ENCODE peak calls at places on chromosomes 11 and 22, in five cellular contexts. One of them, this sample, is unnamed.

GRCh38 chr11:36750349-36750748 is 152.3 kb upstream of the RAG2 start:
- DNase-seq in K562: no peak
- DNase-seq in HepG2: no peak
- DNase-seq in sigmoid colon: no peak
- DNase-seq in SK-N-SH: no peak
- DNase-seq in this sample: no peak

GRCh38 chr11:64723117-64723906 is at the start of gene NRXN2:
- DNase-seq in sigmoid colon: peak
- DNase-seq in SK-N-SH: peak
- DNase-seq in K562: peak
- DNase-seq in HepG2: peak
- DNase-seq in this sample: peak

GRCh38 chr22:45891996-45892621 is 84.9 kb downstream of the WNT7B start:
- DNase-seq in sigmoid colon: no peak
- DNase-seq in K562: no peak
- DNase-seq in SK-N-SH: no peak
- DNase-seq in HepG2: no peak
- DNase-seq in this sample: no peak

GRCh38 chr22:24230911-24231656 is 13.8 kb downstream of the GGT5 start:
- DNase-seq in K562: peak
- DNase-seq in sigmoid colon: peak
- DNase-seq in SK-N-SH: peak
- DNase-seq in HepG2: no peak
- DNase-seq in this sample: peak

GRCh38 chr22:23565288-23565941 is 14.7 kb downstream of the IGLL1 start:
- DNase-seq in sigmoid colon: peak
- DNase-seq in HepG2: no peak
- DNase-seq in SK-N-SH: peak
- DNase-seq in K562: peak
- DNase-seq in this sample: no peak

GRCh38 chr22:27662359-27663030 is 139.1 kb downstream of the MN1 start:
- DNase-seq in SK-N-SH: peak
- DNase-seq in HepG2: peak
- DNase-seq in K562: peak
- DNase-seq in sigmoid colon: no peak
- DNase-seq in this sample: peak

GRCh38 chr22:50146440-50147228 is 23.9 kb upstream of the PANX2 start:
- DNase-seq in SK-N-SH: peak
- DNase-seq in sigmoid colon: peak
- DNase-seq in HepG2: peak
- DNase-seq in K562: peak
- DNase-seq in this sample: peak

GRCh38 chr22:23827351-23827995 is 11.3 kb downstream of the DERL3 start:
- DNase-seq in sigmoid colon: peak
- DNase-seq in SK-N-SH: peak
- DNase-seq in HepG2: no peak
- DNase-seq in K562: no peak
- DNase-seq in this sample: no peak

GRCh38 chr11:61888043-61888442 is 3.3 kb downstream of the FADS3 start:
- DNase-seq in K562: no peak
- DNase-seq in HepG2: no peak
- DNase-seq in SK-N-SH: no peak
- DNase-seq in sigmoid colon: peak
- DNase-seq in this sample: no peak

GRCh38 chr22:47928626-47929025 is 1166.2 kb downstream of the TBC1D22A start:
- DNase-seq in sigmoid colon: no peak
- DNase-seq in HepG2: no peak
- DNase-seq in K562: no peak
- DNase-seq in SK-N-SH: no peak
- DNase-seq in this sample: no peak

GRCh38 chr11:908273-908672 is 2.3 kb downstream of the CHID1 start:
- DNase-seq in K562: peak
- DNase-seq in sigmoid colon: no peak
- DNase-seq in SK-N-SH: no peak
- DNase-seq in HepG2: no peak
- DNase-seq in this sample: no peak

GRCh38 chr11:10457901-10458300 is 2.8 kb downstream of the AMPD3 start:
- DNase-seq in SK-N-SH: no peak
- DNase-seq in sigmoid colon: no peak
- DNase-seq in K562: no peak
- DNase-seq in HepG2: no peak
- DNase-seq in this sample: no peak

GRCh38 chr11:117426297-117426685 is 98.6 kb downstream of the CEP164 start:
- DNase-seq in sigmoid colon: peak
- DNase-seq in HepG2: peak
- DNase-seq in SK-N-SH: peak
- DNase-seq in K562: peak
- DNase-seq in this sample: peak

GRCh38 chr11:102555091-102555490 is 24.5 kb upstream of the MMP7 start:
- DNase-seq in SK-N-SH: no peak
- DNase-seq in K562: no peak
- DNase-seq in sigmoid colon: no peak
- DNase-seq in HepG2: no peak
- DNase-seq in this sample: no peak

GRCh38 chr11:35144103-35144741 is 5.3 kb downstream of the CD44 start:
- DNase-seq in K562: no peak
- DNase-seq in sigmoid colon: no peak
- DNase-seq in SK-N-SH: no peak
- DNase-seq in HepG2: no peak
- DNase-seq in this sample: peak

GRCh38 chr11:126766425-126766824 is 234.1 kb downstream of the KIRREL3 start:
- DNase-seq in HepG2: no peak
- DNase-seq in SK-N-SH: no peak
- DNase-seq in sigmoid colon: no peak
- DNase-seq in K562: no peak
- DNase-seq in this sample: no peak

GRCh38 chr22:20430641-20431519 is 6.7 kb downstream of the SCARF2 start:
- DNase-seq in K562: no peak
- DNase-seq in SK-N-SH: peak
- DNase-seq in HepG2: no peak
- DNase-seq in sigmoid colon: peak
- DNase-seq in this sample: peak

GRCh38 chr11:117950320-117950719 is 21.1 kb upstream of the TMPRSS13 start:
- DNase-seq in HepG2: no peak
- DNase-seq in SK-N-SH: no peak
- DNase-seq in K562: peak
- DNase-seq in sigmoid colon: no peak
- DNase-seq in this sample: no peak

GRCh38 chr22:43900206-43900605 is 8.4 kb upstream of the PNPLA5 start:
- DNase-seq in K562: no peak
- DNase-seq in HepG2: no peak
- DNase-seq in sigmoid colon: no peak
- DNase-seq in SK-N-SH: no peak
- DNase-seq in this sample: no peak

GRCh38 chr11:2139691-2140337 is 625 bp upstream of the IGF2 start:
- DNase-seq in SK-N-SH: no peak
- DNase-seq in sigmoid colon: no peak
- DNase-seq in K562: no peak
- DNase-seq in HepG2: peak
- DNase-seq in this sample: no peak

DNA sequence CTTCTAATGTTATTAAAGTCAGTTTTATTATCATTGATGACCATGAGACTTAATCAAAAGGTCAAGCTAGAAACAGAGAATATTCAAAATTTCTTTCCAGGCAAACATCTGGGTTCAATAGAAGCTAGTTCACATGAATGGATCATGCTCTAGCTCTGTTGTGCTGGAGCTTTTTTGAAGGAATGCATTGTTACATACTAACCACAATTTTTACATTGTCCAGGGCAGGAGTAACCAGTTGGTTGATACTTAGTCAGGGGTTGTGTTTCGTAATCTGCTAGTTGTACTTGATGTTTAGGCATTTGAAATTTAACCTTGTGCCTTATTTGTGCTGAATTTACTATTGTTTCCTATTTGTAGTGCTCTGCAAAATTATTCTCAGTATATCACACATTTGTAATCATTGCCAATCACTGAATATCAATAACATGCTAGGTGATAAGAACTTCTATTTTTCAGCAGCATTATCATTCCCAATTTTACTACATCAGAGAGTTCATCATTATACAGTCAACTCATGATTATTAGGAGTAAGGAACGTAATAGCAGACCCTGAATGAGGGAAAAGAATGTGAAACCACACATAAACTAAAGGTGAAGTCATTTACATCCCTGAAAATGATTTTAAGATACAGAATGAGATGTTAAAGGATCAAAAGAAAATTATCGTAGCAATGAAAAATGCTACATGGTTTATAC is 23.2 kb downstream of the NF2 start:
- DNase-seq in HepG2: peak
- DNase-seq in sigmoid colon: no peak
- DNase-seq in SK-N-SH: no peak
- DNase-seq in K562: no peak
- DNase-seq in this sample: no peak
- TF ChIP-seq EP300 in HepG2: no peak
- TF ChIP-seq EP300 in sigmoid colon: no peak
- TF ChIP-seq EP300 in SK-N-SH: peak
- TF ChIP-seq EP300 in K562: no peak
- TF ChIP-seq EP300 in this sample: no peak

GRCh38 chr11:72750086-72750485 is 2.1 kb downstream of the ARAP1 start:
- DNase-seq in sigmoid colon: no peak
- DNase-seq in HepG2: peak
- DNase-seq in SK-N-SH: no peak
- DNase-seq in K562: no peak
- DNase-seq in this sample: no peak
- H3K27ac ChIP-seq in sigmoid colon: no peak
- H3K27ac ChIP-seq in HepG2: peak
- H3K27ac ChIP-seq in SK-N-SH: no peak
- H3K27ac ChIP-seq in K562: no peak
- H3K27ac ChIP-seq in this sample: no peak

DNA sequence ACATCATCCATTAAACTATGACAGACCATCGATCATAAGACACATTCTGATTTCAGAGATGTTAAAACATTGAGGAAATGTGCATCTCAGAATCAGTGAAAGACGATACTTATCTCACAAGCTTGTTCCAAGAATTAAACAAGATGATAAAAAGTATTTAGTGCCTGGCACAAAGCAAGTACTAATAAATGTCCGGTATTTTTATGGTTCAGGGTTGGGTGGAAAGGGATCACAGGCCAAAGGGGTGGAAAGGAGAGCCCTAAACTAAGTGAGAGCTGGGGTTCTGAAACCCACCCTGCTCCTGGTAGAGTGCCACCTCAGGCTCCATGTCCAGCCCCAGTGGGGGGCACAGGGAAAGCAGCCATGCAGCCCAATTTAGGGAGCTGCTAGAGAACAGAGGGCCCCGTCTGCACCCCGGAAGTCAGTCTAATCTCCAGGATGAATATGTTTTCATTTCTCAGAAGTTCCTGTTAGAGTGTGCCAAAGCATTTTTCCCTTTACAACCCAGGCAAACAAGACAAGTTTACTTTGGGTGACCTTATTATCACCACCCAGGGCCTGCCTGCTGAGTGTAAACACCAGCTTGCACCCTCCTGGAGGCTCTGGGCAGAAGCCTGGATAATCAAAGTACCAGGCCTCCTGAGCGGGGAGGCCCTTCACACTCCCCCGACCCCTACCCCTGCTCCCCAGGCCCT is 3.8 kb upstream of the CREB3L1 start:
- DNase-seq in SK-N-SH: no peak
- DNase-seq in HepG2: peak
- DNase-seq in sigmoid colon: no peak
- DNase-seq in K562: peak
- DNase-seq in this sample: peak
- TF ChIP-seq POLR2AphosphoS5 in SK-N-SH: no peak
- TF ChIP-seq POLR2AphosphoS5 in HepG2: no peak
- TF ChIP-seq POLR2AphosphoS5 in sigmoid colon: no peak
- TF ChIP-seq POLR2AphosphoS5 in K562: no peak
- TF ChIP-seq POLR2AphosphoS5 in this sample: peak

GRCh38 chr11:108403072-108403471 is 64.3 kb downstream of the C11orf65 start:
- DNase-seq in SK-N-SH: no peak
- DNase-seq in K562: no peak
- DNase-seq in HepG2: no peak
- DNase-seq in sigmoid colon: no peak
- DNase-seq in this sample: no peak
- TF ChIP-seq EP300 in SK-N-SH: no peak
- TF ChIP-seq EP300 in K562: no peak
- TF ChIP-seq EP300 in HepG2: no peak
- TF ChIP-seq EP300 in sigmoid colon: no peak
- TF ChIP-seq EP300 in this sample: no peak